ENCODE peak calls at places on chromosomes 12 and 14, in five cellular contexts. K is cardiac fibroblast, I is AG04450, E is left ventricle myocardium inferior, R is sigmoid colon. F is an unnamed sample.

GRCh38 chr12:67826946-67827719 is 162.1 kb upstream of the IFNG-AS1 start:
- DNase-seq in K (peak), I (no peak), E (no peak), R (no peak), F (no peak)

GRCh38 chr12:109963743-109964429 is 32.3 kb downstream of the GIT2 start:
- DNase-seq in K (peak), I (peak), E (no peak), R (no peak), F (no peak)

GRCh38 chr12:49976547-49976946 is 3.8 kb downstream of the AQP6 start:
- DNase-seq in K (no peak), I (no peak), E (no peak), R (no peak), F (no peak)

GRCh38 chr12:100251917-100252316 is 15.0 kb downstream of the DEPDC4 start:
- DNase-seq in K (no peak), I (no peak), E (no peak), R (no peak), F (no peak)

GRCh38 chr12:132465269-132466190 is 24.4 kb upstream of the FBRSL1 start:
- DNase-seq in K (no peak), I (no peak), E (no peak), R (no peak), F (no peak)

GRCh38 chr12:128637616-128638606 is 185.8 kb downstream of the SLC15A4 start:
- DNase-seq in K (no peak), I (no peak), E (no peak), R (no peak), F (peak)

GRCh38 chr14:61188936-61189808 is 92.0 kb downstream of the TMEM30B start:
- DNase-seq in K (peak), I (no peak), E (peak), R (peak), F (peak)

GRCh38 chr14:102591372-102591943 is 991 bp upstream of the RCOR1 start:
- DNase-seq in K (peak), I (no peak), E (peak), R (peak), F (peak)

GRCh38 chr14:68292467-68293334 is 473.1 kb downstream of the RAD51B start:
- DNase-seq in K (no peak), I (no peak), E (no peak), R (no peak), F (no peak)

GRCh38 chr12:25713264-25713663 is 160.2 kb upstream of the LMNTD1 start:
- DNase-seq in K (no peak), I (no peak), E (no peak), R (no peak), F (peak)

DNA sequence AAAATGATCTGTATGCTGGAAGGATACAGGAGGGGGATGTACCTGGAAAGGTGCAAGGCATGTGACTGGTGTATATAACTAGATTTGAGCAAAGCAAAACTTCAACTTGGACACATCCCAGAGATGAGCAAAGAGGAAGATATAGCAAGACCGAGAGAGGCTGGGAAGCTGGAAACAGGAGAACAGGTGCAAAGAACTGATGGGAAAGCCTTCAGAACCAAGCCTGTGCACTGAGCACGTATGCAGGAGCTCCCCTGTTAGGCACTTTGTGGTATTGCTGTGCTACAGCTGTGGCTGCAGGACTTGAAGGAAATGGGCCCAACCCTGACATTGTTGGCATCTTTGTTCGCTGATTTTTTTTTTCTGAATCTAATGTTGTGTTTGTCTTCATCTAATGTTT is 120.7 kb upstream of the PWP1 start:
- DNase-seq in K (peak), I (no peak), E (no peak), R (no peak), F (no peak)
- TF ChIP-seq CTCF in K (peak), I (peak), E (peak), R (no peak), F (peak)

GRCh38 chr12:117273091-117273490 is 82.8 kb upstream of the FBXO21 start:
- DNase-seq in K (no peak), I (no peak), E (no peak), R (no peak), F (no peak)

GRCh38 chr12:117279606-117280005 is 81.8 kb downstream of the NOS1 start:
- DNase-seq in K (no peak), I (no peak), E (no peak), R (no peak), F (no peak)

GRCh38 chr12:117280019-117280680 is 81.3 kb downstream of the NOS1 start:
- DNase-seq in K (no peak), I (no peak), E (no peak), R (no peak), F (no peak)

GRCh38 chr12:117282490-117282889 is 78.9 kb downstream of the NOS1 start:
- DNase-seq in K (no peak), I (no peak), E (no peak), R (no peak), F (no peak)

DNA sequence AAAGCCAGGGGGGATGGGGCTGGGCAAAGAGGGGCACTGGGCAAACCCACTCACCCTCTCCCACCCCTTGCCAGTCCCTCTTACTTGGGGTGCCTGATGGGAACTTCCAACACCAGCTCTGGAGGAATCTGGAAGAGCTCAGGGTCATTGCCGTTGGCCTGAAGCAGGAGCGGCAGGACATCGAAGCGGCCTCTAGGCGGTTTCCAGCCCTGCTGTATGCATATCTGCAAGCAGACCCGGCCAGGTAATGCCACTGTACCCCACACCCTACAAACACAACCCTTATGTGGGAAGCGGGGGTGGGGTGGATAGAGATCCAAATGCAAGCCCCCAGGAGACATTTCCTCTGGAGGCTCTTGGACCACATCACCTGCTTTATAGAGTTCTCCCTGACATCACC is 83.6 kb downstream of the NOS1 start:
- DNase-seq in K (no peak), I (no peak), E (no peak), R (no peak), F (no peak)
- TF ChIP-seq CTCF in K (no peak), I (no peak), E (no peak), R (no peak), F (no peak)

GRCh38 chr12:2834581-2835491 is at the start of gene NRIP2:
- DNase-seq in K (peak), I (no peak), E (no peak), R (no peak), F (no peak)
- TF ChIP-seq CTCF in K (peak), I (peak), E (peak), R (no peak), F (no peak)

GRCh38 chr14:105481886-105482454 is 4.7 kb upstream of the CRIP1 start:
- DNase-seq in K (peak), I (peak), E (peak), R (peak), F (peak)
- TF ChIP-seq CTCF in K (peak), I (peak), E (peak), R (peak), F (no peak)

GRCh38 chr14:33584698-33585097 is 366.2 kb downstream of the EGLN3 start:
- DNase-seq in K (no peak), I (no peak), E (no peak), R (no peak), F (no peak)
- TF ChIP-seq CTCF in K (no peak), I (no peak), E (no peak), R (no peak), F (no peak)

GRCh38 chr14:75880512-75880911 is 101.3 kb downstream of the TGFB3 start:
- DNase-seq in K (no peak), I (no peak), E (no peak), R (no peak), F (no peak)
- TF ChIP-seq CTCF in K (no peak), I (no peak), E (no peak), R (no peak), F (no peak)

F was measured in GM20000.